ENCODE peak calls at places on chromosomes 4 and X, in eight cellular contexts. Z is NCI-H2171 treated with DMSO at 0.1 percent for 48 hours, A is right lobe of liver, C is cortex of kidney, K is NCI-H2029 treated with DMSO at 0.1 percent for 48 hours, T is aorta, P is heart left ventricle, H is NCI-H774. O is an unnamed sample.

GRCh38 chrX:48854898-48855297 is 19.5 kb upstream of the PCSK1N start:
- DNase-seq in C (no peak), K (no peak), Z (no peak), P (no peak), T (no peak), H (no peak), A (no peak), O (no peak)

GRCh38 chrX:155871934-155872333 is 9.2 kb upstream of the VAMP7 start:
- DNase-seq in P (no peak), Z (no peak), H (peak; percentile 23), T (no peak), K (no peak), C (no peak), A (no peak), O (no peak)

GRCh38 chr4:17447675-17448298 is 64.1 kb downstream of the QDPR start:
- DNase-seq in P (no peak), C (no peak), Z (peak; percentile 11), A (no peak), K (peak; percentile 52), T (no peak), H (peak; percentile 48), O (peak; percentile 27)

GRCh38 chr4:150256841-150257273 is 178.6 kb downstream of the DCLK2 start:
- DNase-seq in C (no peak), K (no peak), P (no peak), Z (no peak), H (no peak), A (no peak), T (no peak), O (no peak)

GRCh38 chrX:8846271-8846670 is 45.1 kb upstream of the FAM9A start:
- DNase-seq in C (no peak), H (no peak), A (no peak), Z (peak; percentile 35), T (no peak), P (no peak), K (no peak), O (no peak)

GRCh38 chr4:1405636-1406415 is 416 bp downstream of the NKX1-1 start:
- DNase-seq in K (no peak), Z (no peak), A (no peak), T (peak; percentile 76), C (no peak), H (no peak), P (no peak), O (no peak)

GRCh38 chr4:86098691-86099090 is 261.2 kb downstream of the MAPK10 start:
- DNase-seq in H (no peak), C (no peak), A (no peak), T (no peak), K (no peak), Z (no peak), P (no peak), O (no peak)

GRCh38 chr4:165839615-165840333 is 33.3 kb upstream of the TLL1 start:
- DNase-seq in A (no peak), C (no peak), Z (no peak), K (no peak), T (no peak), H (no peak), P (no peak), O (peak; percentile 11)

GRCh38 chrX:149982310-149982709 is 44.0 kb upstream of the EOLA2 start:
- DNase-seq in P (no peak), A (no peak), K (no peak), H (no peak), C (no peak), T (no peak), Z (no peak), O (no peak)

GRCh38 chrX:109600114-109600710 is 24.8 kb downstream of the KCNE5 start:
- DNase-seq in A (no peak), T (no peak), C (no peak), K (no peak), H (no peak), Z (no peak), P (peak; percentile 28), O (no peak)

GRCh38 chr4:76867880-76868655 is 29.9 kb downstream of the SOWAHB start:
- DNase-seq in C (no peak), H (no peak), A (no peak), T (no peak), P (no peak), Z (no peak), K (no peak), O (no peak)

GRCh38 chr4:185523862-185524261 is 11.4 kb downstream of the PDLIM3 start:
- DNase-seq in T (peak; percentile 53), K (no peak), A (no peak), H (no peak), P (no peak), Z (no peak), C (no peak), O (no peak)

GRCh38 chr4:186936496-186937375 is 213.1 kb upstream of the FAT1 start:
- DNase-seq in Z (no peak), T (no peak), H (no peak), C (no peak), P (no peak), K (no peak), A (no peak), O (no peak)

GRCh38 chr4:77618383-77619241 is 13.0 kb downstream of the CXCL13 start:
- DNase-seq in T (no peak), K (peak; percentile 84), Z (peak; percentile 8), A (peak; percentile 36), P (peak; percentile 45), H (peak; percentile 74), C (no peak), O (peak; percentile 26)

GRCh38 chr4:165684177-165684870 is 188.7 kb upstream of the TLL1 start:
- DNase-seq in H (no peak), K (no peak), A (no peak), P (no peak), C (no peak), T (no peak), Z (no peak), O (no peak)

GRCh38 chr4:168269879-168270278 is 48.7 kb downstream of the DDX60 start:
- DNase-seq in H (no peak), T (no peak), A (no peak), P (peak; percentile 45), C (no peak), K (peak; percentile 16), Z (no peak), O (no peak)

GRCh38 chr4:38002451-38003071 is 42.4 kb downstream of the PTTG2 start:
- DNase-seq in H (no peak), A (no peak), P (no peak), K (no peak), Z (no peak), T (no peak), C (no peak), O (no peak)

GRCh38 chrX:153382563-153383482 is 18.3 kb downstream of the PNMA6E start:
- DNase-seq in P (no peak), Z (no peak), H (no peak), C (no peak), T (no peak), A (no peak), K (no peak), O (no peak)

GRCh38 chrX:134186362-134187121 is 50.4 kb upstream of the CCDC160 start:
- DNase-seq in P (no peak), A (no peak), H (no peak), T (no peak), K (no peak), C (no peak), Z (no peak), O (no peak)

GRCh38 chr4:155047755-155048154 is 160.7 kb upstream of the NPY2R start:
- DNase-seq in P (no peak), C (no peak), H (no peak), T (no peak), K (no peak), A (no peak), Z (no peak), O (peak; percentile 60)

GRCh38 chr4:77153016-77153415 is 4.0 kb upstream of the CCNG2 start:
- DNase-seq in P (no peak), C (no peak), Z (no peak), A (no peak), T (no peak), H (no peak), K (no peak), O (no peak)

GRCh38 chr4:122360754-122361153 is 18.1 kb upstream of the ADAD1 start:
- DNase-seq in K (no peak), Z (no peak), H (no peak), A (no peak), T (no peak), C (no peak), P (no peak), O (no peak)

GRCh38 chrX:49829016-49829415 is at the start of gene PAGE4:
- DNase-seq in A (no peak), Z (no peak), C (no peak), P (no peak), K (no peak), H (no peak), T (no peak), O (no peak)

GRCh38 chr4:13541720-13542576 is 2.4 kb downstream of the NKX3-2 start:
- DNase-seq in T (no peak), H (no peak), K (no peak), Z (no peak), C (no peak), P (no peak), A (peak; percentile 61), O (no peak)

GRCh38 chrX:40176256-40176978 is 78.7 kb upstream of the BCOR start:
- DNase-seq in Z (peak; percentile 51), K (no peak), P (peak; percentile 79), A (peak; percentile 74), H (peak; percentile 28), C (no peak), T (peak; percentile 90), O (no peak)

GRCh38 chr4:102543030-102543505 is 41.9 kb downstream of the NFKB1 start:
- DNase-seq in T (no peak), P (no peak), C (no peak), H (no peak), A (no peak), Z (no peak), K (no peak), O (no peak)

O was measured in pulmonary artery endothelial cell.